ENCODE peak calls at places on chromosomes 4 and X, in six cellular contexts. M, K, F, X, G and A are unnamed samples.

GRCh38 chr4:3321295-3321889 is 28.6 kb downstream of the RGS12 start:
- DNase-seq in X (no peak), G (peak), F (no peak), K (no peak), M (no peak), A (no peak)

GRCh38 chrX:110125435-110125834 is 122.5 kb downstream of the TMEM164 start:
- DNase-seq in G (no peak), F (peak), X (peak), M (no peak), K (no peak), A (no peak)

GRCh38 chrX:103405009-103405333 is 28.6 kb downstream of the BEX3 start:
- DNase-seq in M (no peak), G (no peak), K (no peak), X (no peak), F (no peak), A (no peak)

GRCh38 chrX:87392369-87392768 is 125.2 kb upstream of the KLHL4 start:
- DNase-seq in M (no peak), G (no peak), F (no peak), X (no peak), K (no peak), A (no peak)

GRCh38 chr4:93617596-93617995 is 211.0 kb upstream of the ATOH1 start:
- DNase-seq in X (no peak), G (no peak), M (no peak), F (no peak), K (no peak), A (no peak)

GRCh38 chrX:40484408-40485091 is 96.2 kb upstream of the ATP6AP2 start:
- DNase-seq in X (peak), K (no peak), M (no peak), G (no peak), F (no peak), A (no peak)

GRCh38 chr4:105146286-105147219 is at the start of gene TET2:
- DNase-seq in X (peak), K (peak), M (peak), G (peak), F (peak), A (no peak)

GRCh38 chr4:100022792-100023222 is 72.7 kb upstream of the H2AZ1 start:
- DNase-seq in F (no peak), X (peak), M (no peak), G (no peak), K (no peak), A (peak)

GRCh38 chr4:181690498-181690897 is 552.7 kb upstream of the TENM3 start:
- DNase-seq in M (no peak), F (peak), G (no peak), X (no peak), K (no peak), A (no peak)

GRCh38 chrX:147476008-147476407 is 435.7 kb upstream of the FMR1 start:
- DNase-seq in F (no peak), K (no peak), G (peak), M (peak), X (no peak), A (no peak)

GRCh38 chr4:143514432-143514831 is 930 bp downstream of the SMARCA5 start:
- DNase-seq in K (no peak), X (peak), G (peak), M (peak), F (peak), A (no peak)

GRCh38 chrX:106898462-106898861 is 4.7 kb downstream of the RIPPLY1 start:
- DNase-seq in G (peak), K (peak), F (peak), X (no peak), M (peak), A (no peak)

GRCh38 chrX:110477593-110478228 is 119.1 kb downstream of the RTL9 start:
- DNase-seq in M (no peak), F (peak), G (no peak), X (no peak), K (no peak), A (no peak)

GRCh38 chr4:8128096-8128856 is 30.3 kb downstream of the ABLIM2 start:
- DNase-seq in K (no peak), M (no peak), X (no peak), F (no peak), G (no peak), A (no peak)

GRCh38 chrX:13091111-13091765 is 46.8 kb upstream of the FAM9C start:
- DNase-seq in F (no peak), X (no peak), M (no peak), G (peak), K (no peak), A (no peak)

GRCh38 chr4:93237526-93237925 is 591.0 kb upstream of the ATOH1 start:
- DNase-seq in M (no peak), F (no peak), G (no peak), K (no peak), X (no peak), A (no peak)

GRCh38 chr4:176800891-176801534 is 8.3 kb upstream of the VEGFC start:
- DNase-seq in G (no peak), X (no peak), M (no peak), F (peak), K (no peak), A (no peak)

GRCh38 chrX:152896450-152896849 is 1.4 kb upstream of the ZNF185 start:
- DNase-seq in M (peak), K (no peak), G (no peak), F (peak), X (no peak), A (no peak)

GRCh38 chr4:77332696-77333270 is 175.8 kb downstream of the CCNG2 start:
- DNase-seq in X (no peak), K (no peak), G (peak), F (no peak), M (peak), A (no peak)

GRCh38 chr4:37438880-37439279 is 194.3 kb downstream of the NWD2 start:
- DNase-seq in M (no peak), X (no peak), G (no peak), K (no peak), F (no peak), A (no peak)

GRCh38 chr4:139975830-139976272 is 178.1 kb downstream of the MAML3 start:
- DNase-seq in G (peak), M (no peak), K (no peak), X (no peak), F (peak), A (no peak)

GRCh38 chr4:157674699-157675098 is 454.2 kb downstream of the GRIA2 start:
- DNase-seq in X (no peak), F (no peak), G (no peak), M (no peak), K (no peak), A (no peak)

GRCh38 chr4:71687057-71687456 is 96.8 kb downstream of the GC start:
- DNase-seq in X (no peak), K (no peak), M (no peak), G (no peak), F (no peak), A (no peak)

GRCh38 chrX:68829594-68830485 is 1.0 kb downstream of the EFNB1 start:
- DNase-seq in G (peak), F (peak), M (no peak), K (no peak), X (no peak), A (no peak)

GRCh38 chr4:107736924-107737448 is 17.0 kb upstream of the PAPSS1 start:
- DNase-seq in K (peak), G (peak), F (peak), X (peak), M (peak), A (no peak)

GRCh38 chr4:158015241-158015640 is 157.6 kb downstream of the GASK1B start:
- DNase-seq in F (peak), M (no peak), G (peak), K (no peak), X (no peak), A (no peak)

GRCh38 chrX:142156567-142156966 is 48.5 kb downstream of the MAGEC2 start:
- DNase-seq in F (no peak), K (no peak), X (peak), M (no peak), G (no peak), A (no peak)

GRCh38 chrX:129661369-129661768 is 6.6 kb upstream of the APLN start:
- DNase-seq in X (no peak), K (no peak), G (no peak), M (no peak), F (no peak), A (no peak)

GRCh38 chrX:17488036-17488435 is 113.0 kb downstream of the NHS start:
- DNase-seq in F (no peak), X (no peak), K (no peak), M (no peak), G (peak), A (no peak)

GRCh38 chrX:103782640-103783039 is 6.0 kb downstream of the PLP1 start:
- DNase-seq in X (no peak), M (no peak), K (no peak), F (no peak), G (no peak), A (no peak)

GRCh38 chr4:167399201-167399600 is 164.9 kb upstream of the SPOCK3 start:
- DNase-seq in F (no peak), M (no peak), G (no peak), K (no peak), X (no peak), A (no peak)

GRCh38 chrX:20729421-20729820 is 462.7 kb upstream of the RPS6KA3 start:
- DNase-seq in K (no peak), X (no peak), G (no peak), F (no peak), M (no peak), A (no peak)